ENCODE peak calls at places on chromosomes 3 and 15, in eight cellular contexts. One of them, this sample, is unnamed.

GRCh38 chr3:194134231-194134756 is 1.7 kb upstream of the HES1 start:
- DNase-seq in brain pericyte: no peak
- DNase-seq in RWPE1: no peak
- DNase-seq in activated CD4-positive, alpha-beta memory T cell treated with anti-CD3 and anti-CD28 coated beads for 36 hours: peak
- DNase-seq in substantia nigra: peak
- DNase-seq in stimulated activated CD4-positive, alpha-beta T cell treated with anti-CD3 and anti-CD28 coated beads, Interleukin-15, amount 100 ng/mL, for 24 hours: peak
- DNase-seq in activated effector memory CD4-positive, alpha-beta T cell treated with Interleukin-2 at 50 U/mL for 16 hours: peak
- DNase-seq in A673: peak
- DNase-seq in this sample: peak

GRCh38 chr15:45543051-45543450 is 20.5 kb upstream of the SLC30A4 start:
- DNase-seq in brain pericyte: no peak
- DNase-seq in RWPE1: no peak
- DNase-seq in activated CD4-positive, alpha-beta memory T cell treated with anti-CD3 and anti-CD28 coated beads for 36 hours: no peak
- DNase-seq in substantia nigra: no peak
- DNase-seq in stimulated activated CD4-positive, alpha-beta T cell treated with anti-CD3 and anti-CD28 coated beads, Interleukin-15, amount 100 ng/mL, for 24 hours: no peak
- DNase-seq in activated effector memory CD4-positive, alpha-beta T cell treated with Interleukin-2 at 50 U/mL for 16 hours: no peak
- DNase-seq in A673: no peak
- DNase-seq in this sample: no peak

GRCh38 chr3:66036586-66037061 is 2.1 kb downstream of the MAGI1 start:
- DNase-seq in brain pericyte: no peak
- DNase-seq in RWPE1: no peak
- DNase-seq in activated CD4-positive, alpha-beta memory T cell treated with anti-CD3 and anti-CD28 coated beads for 36 hours: no peak
- DNase-seq in substantia nigra: no peak
- DNase-seq in stimulated activated CD4-positive, alpha-beta T cell treated with anti-CD3 and anti-CD28 coated beads, Interleukin-15, amount 100 ng/mL, for 24 hours: no peak
- DNase-seq in activated effector memory CD4-positive, alpha-beta T cell treated with Interleukin-2 at 50 U/mL for 16 hours: no peak
- DNase-seq in A673: peak
- DNase-seq in this sample: no peak

GRCh38 chr15:75043509-75044257 is 20.3 kb downstream of the PPCDC start:
- DNase-seq in brain pericyte: peak
- DNase-seq in RWPE1: no peak
- DNase-seq in activated CD4-positive, alpha-beta memory T cell treated with anti-CD3 and anti-CD28 coated beads for 36 hours: no peak
- DNase-seq in substantia nigra: peak
- DNase-seq in stimulated activated CD4-positive, alpha-beta T cell treated with anti-CD3 and anti-CD28 coated beads, Interleukin-15, amount 100 ng/mL, for 24 hours: no peak
- DNase-seq in activated effector memory CD4-positive, alpha-beta T cell treated with Interleukin-2 at 50 U/mL for 16 hours: no peak
- DNase-seq in A673: no peak
- DNase-seq in this sample: peak

GRCh38 chr3:17645074-17645698 is 97.2 kb downstream of the TBC1D5 start:
- DNase-seq in brain pericyte: no peak
- DNase-seq in RWPE1: peak
- DNase-seq in activated CD4-positive, alpha-beta memory T cell treated with anti-CD3 and anti-CD28 coated beads for 36 hours: no peak
- DNase-seq in substantia nigra: no peak
- DNase-seq in stimulated activated CD4-positive, alpha-beta T cell treated with anti-CD3 and anti-CD28 coated beads, Interleukin-15, amount 100 ng/mL, for 24 hours: no peak
- DNase-seq in activated effector memory CD4-positive, alpha-beta T cell treated with Interleukin-2 at 50 U/mL for 16 hours: no peak
- DNase-seq in A673: peak
- DNase-seq in this sample: no peak

GRCh38 chr15:32840481-32841245 is 122.9 kb downstream of the GREM1 start:
- DNase-seq in brain pericyte: no peak
- DNase-seq in RWPE1: no peak
- DNase-seq in activated CD4-positive, alpha-beta memory T cell treated with anti-CD3 and anti-CD28 coated beads for 36 hours: no peak
- DNase-seq in substantia nigra: no peak
- DNase-seq in stimulated activated CD4-positive, alpha-beta T cell treated with anti-CD3 and anti-CD28 coated beads, Interleukin-15, amount 100 ng/mL, for 24 hours: no peak
- DNase-seq in activated effector memory CD4-positive, alpha-beta T cell treated with Interleukin-2 at 50 U/mL for 16 hours: no peak
- DNase-seq in A673: no peak
- DNase-seq in this sample: no peak

GRCh38 chr3:84742915-84743314 is 215.9 kb upstream of the CADM2 start:
- DNase-seq in brain pericyte: no peak
- DNase-seq in RWPE1: no peak
- DNase-seq in activated CD4-positive, alpha-beta memory T cell treated with anti-CD3 and anti-CD28 coated beads for 36 hours: no peak
- DNase-seq in substantia nigra: no peak
- DNase-seq in stimulated activated CD4-positive, alpha-beta T cell treated with anti-CD3 and anti-CD28 coated beads, Interleukin-15, amount 100 ng/mL, for 24 hours: no peak
- DNase-seq in activated effector memory CD4-positive, alpha-beta T cell treated with Interleukin-2 at 50 U/mL for 16 hours: no peak
- DNase-seq in A673: no peak
- DNase-seq in this sample: no peak

GRCh38 chr15:64740361-64741170 is 34.8 kb downstream of the RBPMS2 start:
- DNase-seq in brain pericyte: no peak
- DNase-seq in RWPE1: peak
- DNase-seq in activated CD4-positive, alpha-beta memory T cell treated with anti-CD3 and anti-CD28 coated beads for 36 hours: no peak
- DNase-seq in substantia nigra: no peak
- DNase-seq in stimulated activated CD4-positive, alpha-beta T cell treated with anti-CD3 and anti-CD28 coated beads, Interleukin-15, amount 100 ng/mL, for 24 hours: no peak
- DNase-seq in activated effector memory CD4-positive, alpha-beta T cell treated with Interleukin-2 at 50 U/mL for 16 hours: no peak
- DNase-seq in A673: peak
- DNase-seq in this sample: no peak

GRCh38 chr15:58981808-58982475 is 5.5 kb upstream of the RNF111 start:
- DNase-seq in brain pericyte: no peak
- DNase-seq in RWPE1: no peak
- DNase-seq in activated CD4-positive, alpha-beta memory T cell treated with anti-CD3 and anti-CD28 coated beads for 36 hours: no peak
- DNase-seq in substantia nigra: no peak
- DNase-seq in stimulated activated CD4-positive, alpha-beta T cell treated with anti-CD3 and anti-CD28 coated beads, Interleukin-15, amount 100 ng/mL, for 24 hours: no peak
- DNase-seq in activated effector memory CD4-positive, alpha-beta T cell treated with Interleukin-2 at 50 U/mL for 16 hours: no peak
- DNase-seq in A673: no peak
- DNase-seq in this sample: no peak

GRCh38 chr3:54125317-54125716 is 3.0 kb downstream of the CACNA2D3 start:
- DNase-seq in brain pericyte: no peak
- DNase-seq in RWPE1: no peak
- DNase-seq in activated CD4-positive, alpha-beta memory T cell treated with anti-CD3 and anti-CD28 coated beads for 36 hours: no peak
- DNase-seq in substantia nigra: no peak
- DNase-seq in stimulated activated CD4-positive, alpha-beta T cell treated with anti-CD3 and anti-CD28 coated beads, Interleukin-15, amount 100 ng/mL, for 24 hours: no peak
- DNase-seq in activated effector memory CD4-positive, alpha-beta T cell treated with Interleukin-2 at 50 U/mL for 16 hours: no peak
- DNase-seq in A673: no peak
- DNase-seq in this sample: no peak

GRCh38 chr3:13019243-13019701 is 54.0 kb downstream of the IQSEC1 start:
- DNase-seq in brain pericyte: no peak
- DNase-seq in RWPE1: no peak
- DNase-seq in activated CD4-positive, alpha-beta memory T cell treated with anti-CD3 and anti-CD28 coated beads for 36 hours: no peak
- DNase-seq in substantia nigra: peak
- DNase-seq in stimulated activated CD4-positive, alpha-beta T cell treated with anti-CD3 and anti-CD28 coated beads, Interleukin-15, amount 100 ng/mL, for 24 hours: no peak
- DNase-seq in activated effector memory CD4-positive, alpha-beta T cell treated with Interleukin-2 at 50 U/mL for 16 hours: no peak
- DNase-seq in A673: no peak
- DNase-seq in this sample: no peak

GRCh38 chr3:121748638-121749275 is 784 bp downstream of the GOLGB1 start:
- DNase-seq in brain pericyte: no peak
- DNase-seq in RWPE1: peak
- DNase-seq in activated CD4-positive, alpha-beta memory T cell treated with anti-CD3 and anti-CD28 coated beads for 36 hours: peak
- DNase-seq in substantia nigra: no peak
- DNase-seq in stimulated activated CD4-positive, alpha-beta T cell treated with anti-CD3 and anti-CD28 coated beads, Interleukin-15, amount 100 ng/mL, for 24 hours: no peak
- DNase-seq in activated effector memory CD4-positive, alpha-beta T cell treated with Interleukin-2 at 50 U/mL for 16 hours: no peak
- DNase-seq in A673: no peak
- DNase-seq in this sample: peak

GRCh38 chr3:142236173-142236572 is 10.8 kb upstream of the GK5 start:
- DNase-seq in brain pericyte: no peak
- DNase-seq in RWPE1: no peak
- DNase-seq in activated CD4-positive, alpha-beta memory T cell treated with anti-CD3 and anti-CD28 coated beads for 36 hours: no peak
- DNase-seq in substantia nigra: no peak
- DNase-seq in stimulated activated CD4-positive, alpha-beta T cell treated with anti-CD3 and anti-CD28 coated beads, Interleukin-15, amount 100 ng/mL, for 24 hours: no peak
- DNase-seq in activated effector memory CD4-positive, alpha-beta T cell treated with Interleukin-2 at 50 U/mL for 16 hours: no peak
- DNase-seq in A673: no peak
- DNase-seq in this sample: no peak

GRCh38 chr15:75508741-75509532 is 57.4 kb upstream of the SIN3A start:
- DNase-seq in brain pericyte: no peak
- DNase-seq in RWPE1: peak
- DNase-seq in activated CD4-positive, alpha-beta memory T cell treated with anti-CD3 and anti-CD28 coated beads for 36 hours: no peak
- DNase-seq in substantia nigra: no peak
- DNase-seq in stimulated activated CD4-positive, alpha-beta T cell treated with anti-CD3 and anti-CD28 coated beads, Interleukin-15, amount 100 ng/mL, for 24 hours: peak
- DNase-seq in activated effector memory CD4-positive, alpha-beta T cell treated with Interleukin-2 at 50 U/mL for 16 hours: no peak
- DNase-seq in A673: peak
- DNase-seq in this sample: no peak

GRCh38 chr3:52290596-52291507 is 3.2 kb downstream of the GLYCTK start:
- DNase-seq in brain pericyte: no peak
- DNase-seq in RWPE1: no peak
- DNase-seq in activated CD4-positive, alpha-beta memory T cell treated with anti-CD3 and anti-CD28 coated beads for 36 hours: no peak
- DNase-seq in substantia nigra: no peak
- DNase-seq in stimulated activated CD4-positive, alpha-beta T cell treated with anti-CD3 and anti-CD28 coated beads, Interleukin-15, amount 100 ng/mL, for 24 hours: no peak
- DNase-seq in activated effector memory CD4-positive, alpha-beta T cell treated with Interleukin-2 at 50 U/mL for 16 hours: no peak
- DNase-seq in A673: no peak
- DNase-seq in this sample: no peak

GRCh38 chr15:89654847-89655805 is at the start of gene KIF7:
- DNase-seq in brain pericyte: no peak
- DNase-seq in RWPE1: peak
- DNase-seq in activated CD4-positive, alpha-beta memory T cell treated with anti-CD3 and anti-CD28 coated beads for 36 hours: peak
- DNase-seq in substantia nigra: peak
- DNase-seq in stimulated activated CD4-positive, alpha-beta T cell treated with anti-CD3 and anti-CD28 coated beads, Interleukin-15, amount 100 ng/mL, for 24 hours: peak
- DNase-seq in activated effector memory CD4-positive, alpha-beta T cell treated with Interleukin-2 at 50 U/mL for 16 hours: no peak
- DNase-seq in A673: peak
- DNase-seq in this sample: no peak